ENCODE peak calls at places on chromosomes 13 and 19, in nine cellular contexts. One of them, this sample, is unnamed.

GRCh38 chr13:20525144-20525600 is 485 bp downstream of the CRYL1 start:
- DNase-seq in Karpas-422: no peak
- DNase-seq in trophoblast cell: peak; percentile 52
- DNase-seq in right lobe of liver: peak; percentile 65
- DNase-seq in H9: peak; percentile 61
- DNase-seq in CD4-positive, alpha-beta T cell: peak; percentile 18
- DNase-seq in coronary artery: no peak
- DNase-seq in astrocyte: no peak
- DNase-seq in MM.1S: peak; percentile 6
- DNase-seq in this sample: peak; percentile 15

GRCh38 chr13:41028051-41028450 is 8.9 kb upstream of the ELF1 start:
- DNase-seq in CD4-positive, alpha-beta T cell: no peak
- DNase-seq in Karpas-422: no peak
- DNase-seq in MM.1S: no peak
- DNase-seq in H9: no peak
- DNase-seq in coronary artery: no peak
- DNase-seq in astrocyte: peak; percentile 16
- DNase-seq in trophoblast cell: peak; percentile 79
- DNase-seq in right lobe of liver: no peak
- DNase-seq in this sample: peak; percentile 26

GRCh38 chr19:4061178-4061682 is 5.5 kb downstream of the ZBTB7A start:
- DNase-seq in coronary artery: peak; percentile 92
- DNase-seq in MM.1S: no peak
- DNase-seq in right lobe of liver: peak; percentile 93
- DNase-seq in Karpas-422: peak; percentile 77
- DNase-seq in astrocyte: no peak
- DNase-seq in H9: peak; percentile 73
- DNase-seq in CD4-positive, alpha-beta T cell: no peak
- DNase-seq in trophoblast cell: peak; percentile 48
- DNase-seq in this sample: no peak

GRCh38 chr13:31947105-31947504 is 84.5 kb upstream of the FRY start:
- DNase-seq in CD4-positive, alpha-beta T cell: no peak
- DNase-seq in Karpas-422: no peak
- DNase-seq in H9: no peak
- DNase-seq in trophoblast cell: no peak
- DNase-seq in MM.1S: no peak
- DNase-seq in astrocyte: no peak
- DNase-seq in coronary artery: no peak
- DNase-seq in right lobe of liver: no peak
- DNase-seq in this sample: no peak

GRCh38 chr13:113608246-113608635 is 23.7 kb downstream of the TFDP1 start:
- DNase-seq in Karpas-422: no peak
- DNase-seq in coronary artery: no peak
- DNase-seq in trophoblast cell: no peak
- DNase-seq in CD4-positive, alpha-beta T cell: no peak
- DNase-seq in MM.1S: no peak
- DNase-seq in astrocyte: no peak
- DNase-seq in right lobe of liver: no peak
- DNase-seq in H9: no peak
- DNase-seq in this sample: no peak

GRCh38 chr19:11111771-11112144 is 22.5 kb downstream of the LDLR start:
- DNase-seq in MM.1S: no peak
- DNase-seq in H9: no peak
- DNase-seq in coronary artery: no peak
- DNase-seq in CD4-positive, alpha-beta T cell: no peak
- DNase-seq in trophoblast cell: no peak
- DNase-seq in astrocyte: no peak
- DNase-seq in Karpas-422: no peak
- DNase-seq in right lobe of liver: no peak
- DNase-seq in this sample: no peak

GRCh38 chr19:34259367-34259865 is 5.1 kb downstream of the GARRE1 start:
- DNase-seq in trophoblast cell: no peak
- DNase-seq in Karpas-422: no peak
- DNase-seq in MM.1S: no peak
- DNase-seq in CD4-positive, alpha-beta T cell: no peak
- DNase-seq in H9: no peak
- DNase-seq in astrocyte: no peak
- DNase-seq in right lobe of liver: no peak
- DNase-seq in coronary artery: no peak
- DNase-seq in this sample: peak; percentile 40

GRCh38 chr19:771332-771785 is 20.4 kb downstream of the MISP start:
- DNase-seq in coronary artery: no peak
- DNase-seq in MM.1S: peak; percentile 22
- DNase-seq in Karpas-422: peak; percentile 75
- DNase-seq in astrocyte: peak; percentile 22
- DNase-seq in trophoblast cell: peak; percentile 65
- DNase-seq in H9: peak; percentile 64
- DNase-seq in CD4-positive, alpha-beta T cell: no peak
- DNase-seq in right lobe of liver: no peak
- DNase-seq in this sample: peak; percentile 39

GRCh38 chr19:41548954-41549688 is 26.8 kb upstream of the CEACAM21 start:
- DNase-seq in Karpas-422: no peak
- DNase-seq in MM.1S: peak; percentile 93
- DNase-seq in coronary artery: no peak
- DNase-seq in astrocyte: no peak
- DNase-seq in right lobe of liver: no peak
- DNase-seq in trophoblast cell: no peak
- DNase-seq in H9: no peak
- DNase-seq in CD4-positive, alpha-beta T cell: no peak
- DNase-seq in this sample: no peak

GRCh38 chr13:90201676-90202425 is 1145.6 kb upstream of the MIR17HG start:
- DNase-seq in astrocyte: no peak
- DNase-seq in CD4-positive, alpha-beta T cell: no peak
- DNase-seq in right lobe of liver: no peak
- DNase-seq in Karpas-422: no peak
- DNase-seq in MM.1S: no peak
- DNase-seq in trophoblast cell: no peak
- DNase-seq in coronary artery: no peak
- DNase-seq in H9: no peak
- DNase-seq in this sample: no peak

GRCh38 chr13:41622545-41623429 is 165.4 kb downstream of the RGCC start:
- DNase-seq in trophoblast cell: no peak
- DNase-seq in CD4-positive, alpha-beta T cell: no peak
- DNase-seq in right lobe of liver: no peak
- DNase-seq in MM.1S: no peak
- DNase-seq in coronary artery: no peak
- DNase-seq in H9: no peak
- DNase-seq in astrocyte: peak; percentile 43
- DNase-seq in Karpas-422: no peak
- DNase-seq in this sample: peak; percentile 54

GRCh38 chr13:38539632-38540031 is 147.2 kb upstream of the FREM2 start:
- DNase-seq in astrocyte: no peak
- DNase-seq in trophoblast cell: no peak
- DNase-seq in H9: no peak
- DNase-seq in right lobe of liver: no peak
- DNase-seq in Karpas-422: no peak
- DNase-seq in MM.1S: no peak
- DNase-seq in coronary artery: no peak
- DNase-seq in CD4-positive, alpha-beta T cell: no peak
- DNase-seq in this sample: no peak

GRCh38 chr13:38636106-38636505 is 50.8 kb upstream of the FREM2 start:
- DNase-seq in CD4-positive, alpha-beta T cell: no peak
- DNase-seq in H9: no peak
- DNase-seq in MM.1S: no peak
- DNase-seq in astrocyte: no peak
- DNase-seq in coronary artery: no peak
- DNase-seq in Karpas-422: no peak
- DNase-seq in right lobe of liver: no peak
- DNase-seq in trophoblast cell: no peak
- DNase-seq in this sample: no peak

GRCh38 chr13:113148940-113149503 is 9.4 kb upstream of the PROZ start:
- DNase-seq in right lobe of liver: no peak
- DNase-seq in coronary artery: peak; percentile 67
- DNase-seq in H9: peak; percentile 22
- DNase-seq in trophoblast cell: no peak
- DNase-seq in Karpas-422: no peak
- DNase-seq in CD4-positive, alpha-beta T cell: no peak
- DNase-seq in MM.1S: no peak
- DNase-seq in astrocyte: no peak
- DNase-seq in this sample: no peak

GRCh38 chr19:2478756-2479555 is 3.0 kb downstream of the GADD45B start:
- DNase-seq in right lobe of liver: peak; percentile 90
- DNase-seq in CD4-positive, alpha-beta T cell: peak; percentile 45
- DNase-seq in MM.1S: peak; percentile 85
- DNase-seq in Karpas-422: peak; percentile 62
- DNase-seq in trophoblast cell: peak; percentile 89
- DNase-seq in coronary artery: peak; percentile 87
- DNase-seq in astrocyte: peak; percentile 57
- DNase-seq in H9: no peak
- DNase-seq in this sample: peak; percentile 74

GRCh38 chr13:67736646-67737420 is 506.7 kb upstream of the PCDH9 start:
- DNase-seq in Karpas-422: peak; percentile 66
- DNase-seq in MM.1S: no peak
- DNase-seq in astrocyte: peak; percentile 89
- DNase-seq in right lobe of liver: no peak
- DNase-seq in trophoblast cell: peak; percentile 3
- DNase-seq in coronary artery: no peak
- DNase-seq in H9: peak; percentile 61
- DNase-seq in CD4-positive, alpha-beta T cell: no peak
- DNase-seq in this sample: peak; percentile 92

GRCh38 chr13:97246596-97246995 is 24.5 kb downstream of the MBNL2 start:
- DNase-seq in Karpas-422: no peak
- DNase-seq in right lobe of liver: no peak
- DNase-seq in astrocyte: no peak
- DNase-seq in H9: no peak
- DNase-seq in trophoblast cell: no peak
- DNase-seq in CD4-positive, alpha-beta T cell: no peak
- DNase-seq in coronary artery: no peak
- DNase-seq in MM.1S: no peak
- DNase-seq in this sample: no peak

GRCh38 chr19:12052057-12052570 is 647 bp downstream of the ZNF878 start:
- DNase-seq in MM.1S: no peak
- DNase-seq in astrocyte: peak; percentile 16
- DNase-seq in CD4-positive, alpha-beta T cell: no peak
- DNase-seq in H9: no peak
- DNase-seq in coronary artery: no peak
- DNase-seq in Karpas-422: no peak
- DNase-seq in trophoblast cell: peak; percentile 77
- DNase-seq in right lobe of liver: no peak
- DNase-seq in this sample: peak; percentile 23

GRCh38 chr19:57063070-57063469 is 56.7 kb upstream of the USP29 start:
- DNase-seq in coronary artery: no peak
- DNase-seq in Karpas-422: no peak
- DNase-seq in astrocyte: no peak
- DNase-seq in right lobe of liver: no peak
- DNase-seq in CD4-positive, alpha-beta T cell: no peak
- DNase-seq in MM.1S: no peak
- DNase-seq in H9: no peak
- DNase-seq in trophoblast cell: no peak
- DNase-seq in this sample: no peak

GRCh38 chr13:94657167-94657566 is 55.2 kb downstream of the SOX21 start:
- DNase-seq in right lobe of liver: no peak
- DNase-seq in CD4-positive, alpha-beta T cell: no peak
- DNase-seq in H9: no peak
- DNase-seq in astrocyte: peak; percentile 33
- DNase-seq in trophoblast cell: peak; percentile 3
- DNase-seq in Karpas-422: no peak
- DNase-seq in MM.1S: no peak
- DNase-seq in coronary artery: no peak
- DNase-seq in this sample: peak; percentile 69

GRCh38 chr19:14560776-14561108 is 11.1 kb downstream of the NDUFB7 start:
- DNase-seq in astrocyte: no peak
- DNase-seq in trophoblast cell: no peak
- DNase-seq in H9: no peak
- DNase-seq in CD4-positive, alpha-beta T cell: no peak
- DNase-seq in right lobe of liver: no peak
- DNase-seq in Karpas-422: no peak
- DNase-seq in MM.1S: no peak
- DNase-seq in coronary artery: no peak
- DNase-seq in this sample: no peak
- H3K27ac ChIP-seq in astrocyte: no peak overlapping the region
- H3K27ac ChIP-seq in trophoblast cell: no peak overlapping the region
- H3K27ac ChIP-seq in H9: no peak overlapping the region
- H3K27ac ChIP-seq in CD4-positive, alpha-beta T cell: peak overlapping the region; percentile 50
- H3K27ac ChIP-seq in right lobe of liver: no peak overlapping the region
- H3K27ac ChIP-seq in Karpas-422: no peak overlapping the region
- H3K27ac ChIP-seq in MM.1S: no peak overlapping the region
- H3K27ac ChIP-seq in coronary artery: peak overlapping the region; percentile 92
- H3K27ac ChIP-seq in this sample: no peak overlapping the region

GRCh38 chr13:29597246-29597645 is 1.8 kb upstream of the SLC7A1 start:
- DNase-seq in astrocyte: no peak
- DNase-seq in trophoblast cell: no peak
- DNase-seq in right lobe of liver: no peak
- DNase-seq in coronary artery: no peak
- DNase-seq in MM.1S: no peak
- DNase-seq in Karpas-422: no peak
- DNase-seq in CD4-positive, alpha-beta T cell: no peak
- DNase-seq in H9: no peak
- DNase-seq in this sample: no peak
- H3K27ac ChIP-seq in astrocyte: no peak overlapping the region
- H3K27ac ChIP-seq in trophoblast cell: no peak overlapping the region
- H3K27ac ChIP-seq in right lobe of liver: no peak overlapping the region
- H3K27ac ChIP-seq in coronary artery: no peak overlapping the region
- H3K27ac ChIP-seq in MM.1S: no peak overlapping the region
- H3K27ac ChIP-seq in Karpas-422: no peak overlapping the region
- H3K27ac ChIP-seq in CD4-positive, alpha-beta T cell: no peak overlapping the region
- H3K27ac ChIP-seq in H9: no peak overlapping the region
- H3K27ac ChIP-seq in this sample: no peak overlapping the region

DNA sequence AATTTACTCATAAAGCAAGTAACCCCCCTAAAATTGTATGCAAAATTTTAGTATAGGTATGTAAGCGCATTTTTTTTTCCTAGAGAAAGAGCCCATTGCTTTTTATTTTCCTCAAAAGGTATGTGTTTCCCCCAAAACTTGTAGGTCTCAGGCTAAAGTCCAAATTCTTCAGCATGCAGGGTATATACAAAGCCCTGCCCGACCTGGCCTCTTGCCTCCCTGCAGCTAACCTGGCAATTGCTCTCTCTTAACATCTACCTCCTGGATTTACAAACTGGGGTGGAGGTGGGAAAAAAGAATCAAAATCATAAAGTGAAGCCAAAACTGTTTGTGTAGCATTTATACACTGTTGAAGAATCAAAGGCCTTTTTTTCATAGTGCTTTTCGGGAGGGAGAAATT is 107.8 kb downstream of the KCNRG start:
- DNase-seq in astrocyte: no peak
- DNase-seq in H9: no peak
- DNase-seq in MM.1S: no peak
- DNase-seq in Karpas-422: no peak
- DNase-seq in CD4-positive, alpha-beta T cell: no peak
- DNase-seq in trophoblast cell: no peak
- DNase-seq in coronary artery: no peak
- DNase-seq in right lobe of liver: no peak
- DNase-seq in this sample: no peak
- H3K27ac ChIP-seq in astrocyte: peak overlapping the region; percentile 84
- H3K27ac ChIP-seq in H9: no peak overlapping the region
- H3K27ac ChIP-seq in MM.1S: peak overlapping the region; percentile 97
- H3K27ac ChIP-seq in Karpas-422: peak overlapping the region; percentile 79
- H3K27ac ChIP-seq in CD4-positive, alpha-beta T cell: peak overlapping the region; percentile 98
- H3K27ac ChIP-seq in trophoblast cell: no peak overlapping the region
- H3K27ac ChIP-seq in coronary artery: peak overlapping the region; percentile 100
- H3K27ac ChIP-seq in right lobe of liver: peak overlapping the region; percentile 98
- H3K27ac ChIP-seq in this sample: no peak overlapping the region

GRCh38 chr19:15430526-15431120 is 11.8 kb upstream of the AKAP8L start:
- DNase-seq in H9: no peak
- DNase-seq in MM.1S: no peak
- DNase-seq in right lobe of liver: no peak
- DNase-seq in Karpas-422: no peak
- DNase-seq in astrocyte: no peak
- DNase-seq in coronary artery: no peak
- DNase-seq in trophoblast cell: no peak
- DNase-seq in CD4-positive, alpha-beta T cell: no peak
- DNase-seq in this sample: no peak
- H3K27ac ChIP-seq in H9: no peak overlapping the region
- H3K27ac ChIP-seq in MM.1S: no peak overlapping the region
- H3K27ac ChIP-seq in right lobe of liver: no peak overlapping the region
- H3K27ac ChIP-seq in Karpas-422: no peak overlapping the region
- H3K27ac ChIP-seq in astrocyte: no peak overlapping the region
- H3K27ac ChIP-seq in coronary artery: no peak overlapping the region
- H3K27ac ChIP-seq in trophoblast cell: no peak overlapping the region
- H3K27ac ChIP-seq in CD4-positive, alpha-beta T cell: no peak overlapping the region
- H3K27ac ChIP-seq in this sample: no peak overlapping the region